ENCODE peak calls at places on chromosomes 5 and 9, in seven cellular contexts. U is ovary, S is fibroblast of the aortic adventitia, A is fibroblast of mammary gland, V is bronchial epithelial cell, X is esophagus muscularis mucosa, E is OCI-LY7. D is an unnamed sample.

GRCh38 chr9:83219924-83220438 is 157.0 kb upstream of the RASEF start:
- DNase-seq in U (no peak), S (no peak), A (no peak), V (peak; percentile 23), X (no peak), E (no peak), D (no peak)

GRCh38 chr9:130039504-130040147 is 3.4 kb downstream of the FNBP1 start:
- DNase-seq in U (no peak), S (peak; percentile 23), A (no peak), V (no peak), X (no peak), E (peak; percentile 84), D (no peak)

GRCh38 chr9:112819635-112820496 is 69.3 kb downstream of the SNX30 start:
- DNase-seq in U (peak; percentile 33), S (peak; percentile 90), A (peak; percentile 81), V (peak; percentile 64), X (peak; percentile 75), E (peak; percentile 61), D (no peak)

GRCh38 chr9:85192750-85193149 is 523.2 kb downstream of the NTRK2 start:
- DNase-seq in U (no peak), S (no peak), A (no peak), V (no peak), X (no peak), E (no peak), D (no peak)

GRCh38 chr9:101140728-101141127 is 112.2 kb downstream of the PLPPR1 start:
- DNase-seq in U (no peak), S (no peak), A (no peak), V (no peak), X (no peak), E (no peak), D (no peak)

GRCh38 chr5:33371660-33372059 is 69.1 kb upstream of the TARS1 start:
- DNase-seq in U (no peak), S (peak; percentile 89), A (peak; percentile 97), V (no peak), X (no peak), E (no peak), D (no peak)

GRCh38 chr5:80193421-80193820 is 62.4 kb downstream of the SERINC5 start:
- DNase-seq in U (peak; percentile 7), S (no peak), A (no peak), V (no peak), X (no peak), E (no peak), D (no peak)

GRCh38 chr5:132283423-132284043 is 10.7 kb upstream of the SLC22A4 start:
- DNase-seq in U (no peak), S (peak; percentile 59), A (peak; percentile 83), V (peak; percentile 50), X (peak; percentile 90), E (peak; percentile 15), D (no peak)

GRCh38 chr5:172575816-172576215 is 65.2 kb upstream of the NEURL1B start:
- DNase-seq in U (no peak), S (no peak), A (no peak), V (no peak), X (no peak), E (no peak), D (no peak)

GRCh38 chr5:146081685-146082084 is 23.7 kb downstream of the PLAC8L1 start:
- DNase-seq in U (no peak), S (peak; percentile 14), A (no peak), V (no peak), X (no peak), E (no peak), D (no peak)

GRCh38 chr5:108639356-108639755 is 108.3 kb upstream of the FER start:
- DNase-seq in U (no peak), S (no peak), A (no peak), V (no peak), X (no peak), E (no peak), D (no peak)

GRCh38 chr5:125012727-125013451 is 266.4 kb upstream of the ZNF608 start:
- DNase-seq in U (no peak), S (no peak), A (no peak), V (peak; percentile 78), X (no peak), E (no peak), D (peak; percentile 91)

GRCh38 chr9:125241863-125242739 is 958 bp upstream of the HSPA5 start:
- DNase-seq in U (no peak), S (peak; percentile 23), A (no peak), V (no peak), X (peak; percentile 92), E (no peak), D (no peak)

GRCh38 chr9:131986089-131986488 is 93.6 kb downstream of the MED27 start:
- DNase-seq in U (no peak), S (no peak), A (no peak), V (peak; percentile 83), X (no peak), E (no peak), D (no peak)

GRCh38 chr5:78633710-78634109 is 14.9 kb downstream of the LHFPL2 start:
- DNase-seq in U (no peak), S (peak; percentile 52), A (peak; percentile 65), V (no peak), X (no peak), E (no peak), D (no peak)
- H3K4me3 ChIP-seq in U (no peak overlapping the region), S (no peak overlapping the region), A (no peak overlapping the region), V (no peak overlapping the region), X (no peak overlapping the region), E (no peak overlapping the region), D (no peak overlapping the region)

GRCh38 chr5:76576468-76576867 is 46.7 kb downstream of the F2RL2 start:
- DNase-seq in U (no peak), S (no peak), A (no peak), V (no peak), X (no peak), E (no peak), D (no peak)

GRCh38 chr5:76571595-76571994 is 51.6 kb downstream of the F2RL2 start:
- DNase-seq in U (no peak), S (no peak), A (no peak), V (no peak), X (no peak), E (peak; percentile 22), D (no peak)
- TF ChIP-seq CTCF in U (no peak), S (peak; percentile 7), A (peak; percentile 8), V (no peak), X (no peak), E (peak; percentile 50), D (peak; percentile 17)

GRCh38 chr9:110746211-110746930 is 77.8 kb downstream of the MUSK start:
- DNase-seq in U (no peak), S (peak; percentile 27), A (peak; percentile 64), V (peak; percentile 47), X (no peak), E (no peak), D (no peak)

GRCh38 chr9:110742741-110743371 is 74.3 kb downstream of the MUSK start:
- DNase-seq in U (no peak), S (peak; percentile 96), A (peak; percentile 93), V (peak; percentile 47), X (no peak), E (no peak), D (no peak)

GRCh38 chr9:110748251-110748893 is 79.8 kb downstream of the MUSK start:
- DNase-seq in U (no peak), S (peak; percentile 42), A (no peak), V (peak; percentile 97), X (no peak), E (no peak), D (no peak)

GRCh38 chr9:110745656-110746055 is 77.1 kb downstream of the MUSK start:
- DNase-seq in U (no peak), S (peak; percentile 87), A (peak; percentile 58), V (peak; percentile 46), X (no peak), E (no peak), D (no peak)

DNA sequence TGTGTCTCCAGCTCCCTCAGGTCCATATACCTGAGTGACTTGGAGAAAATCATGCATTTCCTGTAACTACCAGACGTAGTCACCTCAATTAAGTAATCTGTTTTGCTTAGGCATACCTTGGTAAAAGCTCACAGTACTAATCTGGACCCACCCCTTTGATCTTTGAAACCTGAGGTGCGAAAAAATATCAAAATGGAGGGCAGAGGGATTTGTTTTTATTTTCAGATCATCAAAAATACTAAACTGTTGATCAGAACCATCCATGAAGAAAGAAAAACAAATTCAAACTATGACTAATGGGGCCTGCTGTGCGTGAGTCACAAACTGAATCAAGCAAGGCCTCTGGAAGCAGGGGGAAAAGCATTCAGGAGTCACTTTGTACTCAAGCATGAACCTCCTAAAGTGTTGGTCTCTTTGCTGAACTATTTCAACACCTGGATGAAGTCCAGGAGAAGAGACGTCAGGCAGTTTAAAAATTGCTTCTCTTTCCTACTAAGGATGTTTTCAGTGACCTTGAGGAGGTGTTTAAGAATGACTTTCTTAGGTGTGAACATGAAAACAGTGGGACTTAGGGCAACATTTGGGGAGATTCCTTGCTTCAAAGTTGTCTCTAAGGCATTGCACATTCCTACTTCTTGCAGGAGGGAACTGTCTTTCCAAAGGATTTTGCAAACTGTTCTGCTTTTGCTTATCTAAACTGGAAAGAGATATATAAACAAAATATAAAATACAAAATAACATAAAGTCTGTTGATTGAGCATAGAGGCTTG is 76.3 kb downstream of the MUSK start:
- DNase-seq in U (peak; percentile 38), S (peak; percentile 99), A (peak; percentile 100), V (peak; percentile 96), X (no peak), E (no peak), D (no peak)
- H3K4me3 ChIP-seq in U (no peak overlapping the region), S (no peak overlapping the region), A (no peak overlapping the region), V (no peak overlapping the region), X (no peak overlapping the region), E (no peak overlapping the region), D (no peak overlapping the region)

GRCh38 chr9:97475079-97475478 is 26.4 kb upstream of the TMOD1 start:
- DNase-seq in U (no peak), S (no peak), A (peak; percentile 68), V (peak; percentile 7), X (no peak), E (no peak), D (no peak)

GRCh38 chr9:97479496-97480159 is 21.8 kb upstream of the TMOD1 start:
- DNase-seq in U (no peak), S (peak; percentile 47), A (no peak), V (no peak), X (no peak), E (no peak), D (no peak)

GRCh38 chr9:97480749-97481148 is 20.7 kb upstream of the TMOD1 start:
- DNase-seq in U (no peak), S (no peak), A (peak; percentile 26), V (no peak), X (no peak), E (no peak), D (no peak)

GRCh38 chr9:97480174-97480573 is 21.3 kb upstream of the TMOD1 start:
- DNase-seq in U (no peak), S (no peak), A (no peak), V (no peak), X (no peak), E (no peak), D (no peak)

DNA sequence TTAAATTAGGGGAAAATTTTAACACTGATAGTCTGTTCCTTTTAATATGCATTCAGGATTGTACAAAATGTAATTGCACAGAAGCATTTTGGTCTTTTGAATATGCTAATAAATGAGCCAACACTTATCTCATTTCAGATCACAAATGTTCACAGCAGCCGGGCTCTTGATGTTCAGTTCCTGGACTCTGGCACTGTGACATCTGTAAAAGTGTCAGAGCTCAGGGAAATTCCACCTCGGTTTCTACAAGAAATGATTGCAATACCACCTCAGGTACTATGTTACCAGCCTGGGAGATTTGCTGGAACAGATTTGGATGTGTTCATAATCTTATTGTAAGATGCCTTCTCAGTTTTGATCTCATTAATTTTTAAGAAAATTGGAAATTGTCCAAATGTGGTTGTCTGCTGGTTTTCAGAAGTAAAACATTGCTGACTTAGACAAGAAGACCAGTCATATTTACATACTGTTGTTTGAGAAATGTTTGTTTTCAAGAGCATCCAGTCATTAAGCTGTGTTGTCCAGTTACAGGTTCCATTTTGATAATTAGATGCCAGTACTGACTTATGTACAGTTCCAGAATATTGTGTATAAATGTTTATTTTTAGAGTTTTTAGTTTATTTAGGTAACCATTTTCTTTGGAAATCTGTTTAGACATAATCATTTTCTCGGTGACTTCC is 23.0 kb upstream of the TMOD1 start:
- DNase-seq in U (no peak), S (no peak), A (no peak), V (no peak), X (no peak), E (no peak), D (peak; percentile 72)
- TF ChIP-seq CTCF in U (no peak), S (no peak), A (no peak), V (no peak), X (no peak), E (no peak), D (no peak)